ENCODE peak calls at places on chromosomes 2 and 18, in nine cellular contexts. One of them, this sample, is unnamed.

GRCh38 chr2:234258562-234259141 is 208.2 kb downstream of the SPP2 start:
- DNase-seq in CD8-positive, alpha-beta memory T cell: no peak
- DNase-seq in NCI-H510A: no peak
- DNase-seq in progenitor cell of endocrine pancreas: no peak
- DNase-seq in mammary epithelial cell: peak
- DNase-seq in T-helper 2 cell: no peak
- DNase-seq in GM23248: peak
- DNase-seq in NCI-H345: no peak
- DNase-seq in right atrium auricular region: no peak
- DNase-seq in this sample: no peak

GRCh38 chr2:50712569-50712968 is 319.4 kb downstream of the NRXN1 start:
- DNase-seq in CD8-positive, alpha-beta memory T cell: no peak
- DNase-seq in NCI-H510A: no peak
- DNase-seq in progenitor cell of endocrine pancreas: no peak
- DNase-seq in mammary epithelial cell: no peak
- DNase-seq in T-helper 2 cell: no peak
- DNase-seq in GM23248: no peak
- DNase-seq in NCI-H345: no peak
- DNase-seq in right atrium auricular region: no peak
- DNase-seq in this sample: no peak

GRCh38 chr2:64582774-64583340 is 58.7 kb downstream of the AFTPH start:
- DNase-seq in CD8-positive, alpha-beta memory T cell: no peak
- DNase-seq in NCI-H510A: no peak
- DNase-seq in progenitor cell of endocrine pancreas: no peak
- DNase-seq in mammary epithelial cell: no peak
- DNase-seq in T-helper 2 cell: no peak
- DNase-seq in GM23248: no peak
- DNase-seq in NCI-H345: no peak
- DNase-seq in right atrium auricular region: no peak
- DNase-seq in this sample: no peak

GRCh38 chr2:213157242-213157641 is 5.8 kb upstream of the IKZF2 start:
- DNase-seq in CD8-positive, alpha-beta memory T cell: no peak
- DNase-seq in NCI-H510A: no peak
- DNase-seq in progenitor cell of endocrine pancreas: no peak
- DNase-seq in mammary epithelial cell: no peak
- DNase-seq in T-helper 2 cell: no peak
- DNase-seq in GM23248: no peak
- DNase-seq in NCI-H345: no peak
- DNase-seq in right atrium auricular region: no peak
- DNase-seq in this sample: peak

GRCh38 chr2:167289651-167290410 is 401.6 kb downstream of the XIRP2 start:
- DNase-seq in CD8-positive, alpha-beta memory T cell: no peak
- DNase-seq in NCI-H510A: no peak
- DNase-seq in progenitor cell of endocrine pancreas: no peak
- DNase-seq in mammary epithelial cell: no peak
- DNase-seq in T-helper 2 cell: no peak
- DNase-seq in GM23248: no peak
- DNase-seq in NCI-H345: no peak
- DNase-seq in right atrium auricular region: no peak
- DNase-seq in this sample: peak

GRCh38 chr2:99354060-99354459 is 16.9 kb downstream of the EIF5B start:
- DNase-seq in CD8-positive, alpha-beta memory T cell: no peak
- DNase-seq in NCI-H510A: no peak
- DNase-seq in progenitor cell of endocrine pancreas: no peak
- DNase-seq in mammary epithelial cell: no peak
- DNase-seq in T-helper 2 cell: no peak
- DNase-seq in GM23248: peak
- DNase-seq in NCI-H345: no peak
- DNase-seq in right atrium auricular region: no peak
- DNase-seq in this sample: peak

GRCh38 chr2:220460257-220460985 is 833.0 kb downstream of the SLC4A3 start:
- DNase-seq in CD8-positive, alpha-beta memory T cell: no peak
- DNase-seq in NCI-H510A: no peak
- DNase-seq in progenitor cell of endocrine pancreas: no peak
- DNase-seq in mammary epithelial cell: no peak
- DNase-seq in T-helper 2 cell: no peak
- DNase-seq in GM23248: no peak
- DNase-seq in NCI-H345: no peak
- DNase-seq in right atrium auricular region: no peak
- DNase-seq in this sample: no peak

GRCh38 chr2:226583715-226584114 is 215.9 kb downstream of the IRS1 start:
- DNase-seq in CD8-positive, alpha-beta memory T cell: no peak
- DNase-seq in NCI-H510A: no peak
- DNase-seq in progenitor cell of endocrine pancreas: no peak
- DNase-seq in mammary epithelial cell: peak
- DNase-seq in T-helper 2 cell: no peak
- DNase-seq in GM23248: peak
- DNase-seq in NCI-H345: no peak
- DNase-seq in right atrium auricular region: no peak
- DNase-seq in this sample: peak

GRCh38 chr18:66749030-66749429 is 145.1 kb upstream of the CDH19 start:
- DNase-seq in CD8-positive, alpha-beta memory T cell: no peak
- DNase-seq in NCI-H510A: no peak
- DNase-seq in progenitor cell of endocrine pancreas: no peak
- DNase-seq in mammary epithelial cell: no peak
- DNase-seq in T-helper 2 cell: no peak
- DNase-seq in GM23248: no peak
- DNase-seq in NCI-H345: no peak
- DNase-seq in right atrium auricular region: no peak
- DNase-seq in this sample: no peak

GRCh38 chr18:811192-812122 is 585 bp downstream of the YES1 start:
- DNase-seq in CD8-positive, alpha-beta memory T cell: peak
- DNase-seq in NCI-H510A: no peak
- DNase-seq in progenitor cell of endocrine pancreas: peak
- DNase-seq in mammary epithelial cell: peak
- DNase-seq in T-helper 2 cell: no peak
- DNase-seq in GM23248: peak
- DNase-seq in NCI-H345: peak
- DNase-seq in right atrium auricular region: no peak
- DNase-seq in this sample: peak